ENCODE peak calls at places on chromosomes 6 and 20, in six cellular contexts. B, A, N, J, S and T are unnamed samples.

GRCh38 chr20:41318271-41318649 is 729 bp upstream of the ZHX3 start:
- DNase-seq in B (no peak), A (no peak), N (no peak), J (no peak), S (no peak), T (peak)

GRCh38 chr6:44630125-44631028 is 242.9 kb downstream of the CDC5L start:
- DNase-seq in B (peak), A (no peak), N (peak), J (no peak), S (peak), T (no peak)

GRCh38 chr6:116557863-116558262 is 4.3 kb downstream of the CALHM4 start:
- DNase-seq in B (peak), A (no peak), N (no peak), J (no peak), S (peak), T (no peak)

GRCh38 chr20:23152308-23152892 is 66.3 kb upstream of the CD93 start:
- DNase-seq in B (no peak), A (peak), N (peak), J (no peak), S (peak), T (no peak)

GRCh38 chr20:5143856-5144255 is 17.0 kb downstream of the CDS2 start:
- DNase-seq in B (no peak), A (no peak), N (no peak), J (no peak), S (no peak), T (no peak)

GRCh38 chr6:32255212-32256153 is 31.6 kb upstream of the NOTCH4 start:
- DNase-seq in B (peak), A (peak), N (peak), J (peak), S (peak), T (peak)

GRCh38 chr6:128118401-128118800 is 217.5 kb upstream of the THEMIS start:
- DNase-seq in B (no peak), A (no peak), N (no peak), J (no peak), S (no peak), T (no peak)

GRCh38 chr6:4291453-4292403 is 156.4 kb upstream of the ECI2 start:
- DNase-seq in B (no peak), A (no peak), N (no peak), J (no peak), S (no peak), T (no peak)

GRCh38 chr6:109241199-109241598 is 141.1 kb downstream of the CD164 start:
- DNase-seq in B (no peak), A (no peak), N (no peak), J (no peak), S (no peak), T (no peak)

GRCh38 chr6:27334141-27334540 is 22.1 kb upstream of the POM121L2 start:
- DNase-seq in B (no peak), A (no peak), N (no peak), J (no peak), S (no peak), T (no peak)

GRCh38 chr6:79601020-79601609 is 30.0 kb upstream of the SH3BGRL2 start:
- DNase-seq in B (peak), A (no peak), N (no peak), J (no peak), S (no peak), T (no peak)

GRCh38 chr20:45061244-45061643 is 39.7 kb downstream of the KCNS1 start:
- DNase-seq in B (peak), A (no peak), N (no peak), J (no peak), S (no peak), T (no peak)

GRCh38 chr6:104462811-104463599 is 396.7 kb downstream of the HACE1 start:
- DNase-seq in B (no peak), A (no peak), N (no peak), J (no peak), S (peak), T (no peak)

GRCh38 chr20:32437391-32438074 is 79.4 kb downstream of the ASXL1 start:
- DNase-seq in B (peak), A (no peak), N (no peak), J (no peak), S (peak), T (peak)

GRCh38 chr6:11275598-11275997 is 43.1 kb upstream of the NEDD9 start:
- DNase-seq in B (peak), A (no peak), N (no peak), J (no peak), S (no peak), T (no peak)

GRCh38 chr6:99189823-99190721 is 159.4 kb downstream of the FAXC start:
- DNase-seq in B (no peak), A (no peak), N (no peak), J (no peak), S (no peak), T (no peak)

GRCh38 chr6:133778414-133778813 is 110.5 kb upstream of the TCF21 start:
- DNase-seq in B (no peak), A (no peak), N (no peak), J (no peak), S (no peak), T (no peak)

GRCh38 chr6:8627085-8627861 is 191.9 kb upstream of the SLC35B3 start:
- DNase-seq in B (no peak), A (no peak), N (no peak), J (no peak), S (no peak), T (no peak)

GRCh38 chr20:43915209-43916072 is 789 bp downstream of the TOX2 start:
- DNase-seq in B (no peak), A (no peak), N (peak), J (no peak), S (no peak), T (no peak)

GRCh38 chr6:136225496-136225895 is 24.6 kb downstream of the MTFR2 start:
- DNase-seq in B (no peak), A (peak), N (no peak), J (no peak), S (no peak), T (no peak)

GRCh38 chr20:10568032-10568431 is 105.8 kb downstream of the JAG1 start:
- DNase-seq in B (no peak), A (no peak), N (no peak), J (no peak), S (no peak), T (no peak)

GRCh38 chr6:161117942-161118341 is 126.4 kb downstream of the MAP3K4 start:
- DNase-seq in B (no peak), A (no peak), N (no peak), J (no peak), S (no peak), T (no peak)

GRCh38 chr6:89357390-89357789 is 4.9 kb upstream of the UBE2J1 start:
- DNase-seq in B (no peak), A (no peak), N (no peak), J (no peak), S (no peak), T (no peak)

GRCh38 chr20:36644032-36644712 is 1.8 kb downstream of the SLA2 start:
- DNase-seq in B (no peak), A (no peak), N (peak), J (no peak), S (no peak), T (no peak)

GRCh38 chr20:37902504-37903313 is at the start of gene VSTM2L:
- DNase-seq in B (peak), A (peak), N (no peak), J (no peak), S (peak), T (no peak)

GRCh38 chr20:6575912-6576391 is 191.5 kb upstream of the BMP2 start:
- DNase-seq in B (no peak), A (no peak), N (no peak), J (no peak), S (no peak), T (no peak)

GRCh38 chr20:57350086-57350710 is 857 bp upstream of the RAE1 start:
- DNase-seq in B (no peak), A (no peak), N (no peak), J (no peak), S (no peak), T (no peak)

GRCh38 chr6:146410851-146411595 is 132.6 kb upstream of the RAB32 start:
- DNase-seq in B (no peak), A (no peak), N (no peak), J (no peak), S (no peak), T (no peak)

GRCh38 chr6:26183581-26184408 is 96.6 kb downstream of the HFE start:
- DNase-seq in B (no peak), A (peak), N (peak), J (no peak), S (peak), T (peak)

GRCh38 chr6:139172567-139172966 is 37.7 kb downstream of the HECA start:
- DNase-seq in B (no peak), A (no peak), N (no peak), J (no peak), S (no peak), T (no peak)

GRCh38 chr6:36525346-36525745 is 21.9 kb downstream of the STK38 start:
- DNase-seq in B (no peak), A (no peak), N (no peak), J (no peak), S (no peak), T (no peak)

GRCh38 chr6:45951291-45951690 is 64.4 kb downstream of the CLIC5 start:
- DNase-seq in B (no peak), A (no peak), N (no peak), J (no peak), S (no peak), T (no peak)

GRCh38 chr20:8464368-8464767 is 332.3 kb downstream of the PLCB1 start:
- DNase-seq in B (no peak), A (no peak), N (no peak), J (no peak), S (no peak), T (no peak)

GRCh38 chr20:45355209-45355608 is 7.0 kb upstream of the SDC4 start:
- DNase-seq in B (no peak), A (no peak), N (no peak), J (no peak), S (peak), T (no peak)

GRCh38 chr6:2766767-2767314 is 1.6 kb downstream of the WRNIP1 start:
- DNase-seq in B (no peak), A (no peak), N (no peak), J (no peak), S (no peak), T (no peak)
- TF ChIP-seq CTCF in B (no peak), A (no peak), N (no peak), J (no peak), S (peak), T (no peak)

DNA sequence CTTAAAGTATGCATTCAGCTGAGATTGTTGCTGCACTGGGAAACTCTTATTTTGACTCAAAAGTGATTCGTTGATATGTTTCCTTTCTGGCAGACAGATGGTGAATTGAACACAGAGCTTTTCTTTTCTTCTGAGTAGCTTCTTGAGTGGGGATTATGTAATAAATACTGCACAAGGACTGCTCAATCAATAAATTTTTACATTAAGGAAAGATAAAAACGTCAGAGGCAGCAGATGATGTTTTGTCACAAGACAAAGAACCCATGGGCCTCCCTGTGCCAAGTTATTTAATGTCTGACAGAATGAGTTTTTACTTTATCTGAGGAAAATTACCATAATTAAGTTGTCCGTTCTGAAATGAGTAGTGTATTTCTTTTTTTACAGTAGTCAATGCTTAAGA is 460.3 kb downstream of the UTRN start:
- DNase-seq in B (no peak), A (no peak), N (no peak), J (no peak), S (no peak), T (no peak)
- TF ChIP-seq POLR2A in B (no peak), A (no peak), N (no peak), J (no peak), S (no peak), T (no peak)

GRCh38 chr6:47106721-47107197 is 64.6 kb upstream of the ADGRF1 start:
- DNase-seq in B (no peak), A (no peak), N (no peak), J (no peak), S (no peak), T (no peak)

GRCh38 chr6:47103931-47104330 is 61.8 kb upstream of the ADGRF1 start:
- DNase-seq in B (peak), A (no peak), N (no peak), J (no peak), S (peak), T (no peak)

GRCh38 chr6:47105469-47106188 is 63.5 kb upstream of the ADGRF1 start:
- DNase-seq in B (no peak), A (no peak), N (no peak), J (no peak), S (no peak), T (no peak)

GRCh38 chr6:47109281-47109680 is 67.1 kb upstream of the ADGRF1 start:
- DNase-seq in B (no peak), A (no peak), N (no peak), J (no peak), S (no peak), T (no peak)

GRCh38 chr6:47106216-47106615 is 64.1 kb upstream of the ADGRF1 start:
- DNase-seq in B (no peak), A (no peak), N (no peak), J (no peak), S (no peak), T (no peak)
- H3K4me3 ChIP-seq in B (no peak), A (no peak), N (no peak), J (no peak), S (no peak), T (no peak)

DNA sequence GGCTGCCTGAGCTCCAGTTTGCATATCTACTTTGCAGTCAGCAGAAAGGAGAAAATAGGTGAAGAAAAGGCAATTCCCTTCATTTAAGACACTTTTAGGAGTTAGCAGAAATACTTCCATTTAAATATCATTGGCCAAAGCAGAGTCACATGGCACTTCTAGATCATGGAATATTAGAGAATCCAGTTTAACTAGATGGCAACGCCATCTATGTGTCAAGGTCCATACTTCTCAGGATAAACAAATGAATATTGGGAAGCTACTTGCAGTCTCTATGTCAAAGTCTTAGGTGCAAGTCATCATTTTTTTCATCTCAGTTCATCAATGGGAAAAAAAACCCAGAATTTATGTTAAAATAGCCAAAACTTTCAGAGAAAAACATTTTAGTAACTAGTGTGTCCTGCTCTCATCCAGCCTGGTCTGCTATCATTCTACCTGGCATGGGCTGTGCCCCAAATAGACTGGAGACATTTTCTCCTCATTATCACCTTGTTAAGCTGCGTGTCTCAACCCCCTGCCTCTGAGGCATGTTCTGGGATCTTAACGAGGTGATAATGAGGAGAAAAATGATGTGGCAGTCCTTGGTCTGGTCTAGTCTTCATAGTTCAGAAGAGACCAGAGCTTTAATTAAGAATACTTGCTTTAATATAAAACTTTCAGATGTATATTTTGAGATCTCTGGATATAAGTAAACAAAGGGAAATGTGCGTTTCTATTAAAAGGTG is 227.3 kb downstream of the TBX18 start:
- DNase-seq in B (no peak), A (no peak), N (no peak), J (no peak), S (no peak), T (no peak)
- TF ChIP-seq CTCF in B (no peak), A (no peak), N (no peak), J (no peak), S (no peak), T (no peak)